ENCODE peak calls at places on chromosomes 2 and 18, in five cellular contexts. F is tibial artery; N is sigmoid colon; S is upper lobe of left lung; A is effector memory CD4-positive, alpha-beta T cell. R is an unnamed sample. For H3K36me3, the result is how much of the 10 kb centered on the place peaks cover.

GRCh38 chr2:65537651-65538385 is 105.4 kb upstream of the SPRED2 start:
- DNase-seq in A (no peak), F (no peak), N (no peak), S (no peak), R (no peak)

GRCh38 chr2:73979686-73980085 is 5.0 kb upstream of the TET3 start:
- DNase-seq in S (no peak), N (no peak), A (no peak), F (no peak), R (no peak)

GRCh38 chr18:34976899-34977786 is 64.1 kb upstream of the MAPRE2 start:
- DNase-seq in S (peak), F (peak), N (peak), A (peak), R (peak)

GRCh38 chr2:72149556-72150156 is 2.0 kb upstream of the CYP26B1 start:
- DNase-seq in A (no peak), N (peak), S (peak), F (peak), R (peak)

GRCh38 chr2:31483246-31483645 is 68.7 kb upstream of the XDH start:
- DNase-seq in A (no peak), N (no peak), S (no peak), F (no peak), R (no peak)

GRCh38 chr2:12448846-12449480 is 267.8 kb upstream of the TRIB2 start:
- DNase-seq in A (no peak), F (no peak), S (no peak), N (no peak), R (no peak)

GRCh38 chr2:152054593-152054992 is 44.3 kb downstream of the CACNB4 start:
- DNase-seq in A (no peak), N (no peak), S (no peak), F (no peak), R (no peak)

GRCh38 chr2:119749405-119750066 is 10.2 kb upstream of the PTPN4 start:
- DNase-seq in N (no peak), F (no peak), A (no peak), S (no peak), R (no peak)

GRCh38 chr2:233361298-233361697 is 7.0 kb downstream of the DGKD start:
- DNase-seq in A (no peak), F (no peak), S (no peak), N (no peak), R (no peak)

GRCh38 chr2:55309441-55309840 is 40.4 kb upstream of the MTIF2 start:
- DNase-seq in A (no peak), N (no peak), F (no peak), S (no peak), R (no peak)
- H3K36me3 ChIP-seq in A (under half), N (under half), F (under half), S (under half), R (under half)

GRCh38 chr2:43569921-43570320 is 25.9 kb downstream of the THADA start:
- DNase-seq in F (no peak), A (no peak), N (no peak), S (no peak), R (no peak)

GRCh38 chr2:43566461-43566729 is 29.4 kb downstream of the THADA start:
- DNase-seq in S (no peak), A (no peak), N (no peak), F (no peak), R (no peak)

DNA sequence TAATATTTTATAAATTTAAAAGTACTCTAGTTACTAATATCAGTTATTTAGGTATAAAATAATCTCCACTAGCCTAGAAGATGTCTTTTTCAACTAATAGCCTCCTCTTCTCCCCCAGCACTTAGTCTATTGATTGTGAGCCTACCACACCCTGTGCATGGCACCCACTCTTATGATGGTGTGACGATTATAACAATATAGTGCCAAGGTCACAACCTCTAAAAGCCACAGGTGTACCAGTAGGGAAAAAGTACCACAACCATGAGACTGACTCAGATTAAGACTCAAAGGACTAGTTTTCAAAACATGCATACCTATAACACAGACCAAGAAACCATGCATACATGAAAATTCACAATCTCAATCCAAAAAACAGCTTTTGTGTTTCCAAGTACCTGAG is 27.6 kb downstream of the THADA start:
- DNase-seq in S (no peak), F (no peak), N (no peak), A (no peak), R (no peak)
- H3K36me3 ChIP-seq in S (half or more), F (under half), N (under half), A (under half), R (under half)

DNA sequence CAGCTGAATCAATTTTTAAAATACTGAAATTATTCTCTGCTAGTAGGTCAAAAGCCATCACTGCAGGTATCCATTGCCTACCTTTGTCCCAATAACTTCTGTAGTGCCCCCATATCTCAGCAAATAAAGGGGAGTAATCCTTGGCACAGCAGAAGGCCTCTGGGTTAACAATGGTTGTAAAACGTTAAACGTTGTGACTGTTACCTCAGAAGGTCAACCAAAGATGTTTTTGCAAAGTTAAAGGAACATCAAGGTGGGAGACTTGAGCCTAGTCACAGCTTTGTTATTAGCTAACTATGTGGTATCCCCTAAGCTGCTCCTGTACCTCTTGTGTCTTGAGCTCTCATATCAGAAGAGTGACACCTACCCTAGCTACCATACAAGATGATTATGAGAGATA is 60.5 kb downstream of the COX7A2L start:
- DNase-seq in A (no peak), S (no peak), F (no peak), N (no peak), R (no peak)
- H3K36me3 ChIP-seq in A (under half), S (half or more), F (under half), N (under half), R (half or more)

GRCh38 chr18:44767807-44768206 is 87.1 kb downstream of the SETBP1 start:
- DNase-seq in A (no peak), N (no peak), S (no peak), F (no peak), R (no peak)
- H3K36me3 ChIP-seq in A (under half), N (under half), S (under half), F (under half), R (under half)